ENCODE peak calls at places on chromosomes 5 and 9, in seven cellular contexts. I is small intestine, N is neural progenitor cell, T is keratinocyte, Z is AG04450, C is Panc1, U is aorta. H is an unnamed sample. For H3K27me3, the result is how much of the 10 kb centered on the place peaks cover.

GRCh38 chr5:168362097-168362885 is 70.8 kb downstream of the WWC1 start:
- DNase-seq in Z (no peak), I (peak), C (no peak), U (no peak), T (no peak), N (no peak), H (no peak)

GRCh38 chr5:137700282-137700680 is 35.6 kb downstream of the KLHL3 start:
- DNase-seq in C (no peak), Z (no peak), T (no peak), U (no peak), I (no peak), N (no peak), H (no peak)

GRCh38 chr9:10007356-10007755 is 605.4 kb downstream of the PTPRD start:
- DNase-seq in Z (no peak), C (no peak), T (no peak), U (no peak), N (no peak), I (no peak), H (no peak)

GRCh38 chr9:91047529-91047928 is 245.9 kb downstream of the SYK start:
- DNase-seq in U (no peak), C (no peak), N (no peak), Z (no peak), I (peak), T (no peak), H (no peak)

GRCh38 chr5:146564036-146564762 is 48.2 kb upstream of the GPR151 start:
- DNase-seq in Z (no peak), C (no peak), I (no peak), T (no peak), N (no peak), U (no peak), H (no peak)

GRCh38 chr9:110050925-110051355 is 157.0 kb downstream of the C9orf152 start:
- DNase-seq in I (no peak), N (no peak), Z (peak), C (peak), T (peak), U (no peak), H (no peak)

GRCh38 chr5:57298985-57299491 is 125.2 kb downstream of the GPBP1 start:
- DNase-seq in I (peak), T (peak), N (peak), Z (peak), U (no peak), C (peak), H (peak)

GRCh38 chr9:37485389-37486255 is at the start of gene POLR1E:
- DNase-seq in I (peak), U (peak), C (peak), Z (peak), T (peak), N (peak), H (peak)

GRCh38 chr9:108186996-108187395 is 668.8 kb downstream of the ACTL7B start:
- DNase-seq in C (no peak), I (no peak), N (no peak), T (no peak), U (peak), Z (peak), H (no peak)

GRCh38 chr5:66367814-66368541 is 223.9 kb downstream of the SREK1 start:
- DNase-seq in Z (no peak), T (no peak), I (no peak), C (no peak), U (no peak), N (no peak), H (no peak)

GRCh38 chr5:116632890-116633289 is 58.3 kb upstream of the SEMA6A start:
- DNase-seq in C (no peak), Z (no peak), I (no peak), U (no peak), T (no peak), N (no peak), H (no peak)

GRCh38 chr5:4570047-4571015 is 569.8 kb upstream of the ADAMTS16 start:
- DNase-seq in N (no peak), T (no peak), I (no peak), Z (no peak), U (no peak), C (no peak), H (no peak)

GRCh38 chr9:976258-976804 is at the start of gene DMRT3:
- DNase-seq in C (no peak), N (peak), Z (no peak), T (no peak), U (no peak), I (no peak), H (peak)

GRCh38 chr9:974993-975739 is 1.3 kb upstream of the DMRT3 start:
- DNase-seq in U (no peak), T (no peak), Z (no peak), C (no peak), N (peak), I (no peak), H (peak)

GRCh38 chr9:974064-974992 is 2.1 kb upstream of the DMRT3 start:
- DNase-seq in N (peak), T (no peak), U (no peak), Z (no peak), I (no peak), C (no peak), H (no peak)

GRCh38 chr9:976805-977360 is 428 bp downstream of the DMRT3 start:
- DNase-seq in I (no peak), Z (no peak), C (no peak), N (peak), T (no peak), U (no peak), H (peak)

DNA sequence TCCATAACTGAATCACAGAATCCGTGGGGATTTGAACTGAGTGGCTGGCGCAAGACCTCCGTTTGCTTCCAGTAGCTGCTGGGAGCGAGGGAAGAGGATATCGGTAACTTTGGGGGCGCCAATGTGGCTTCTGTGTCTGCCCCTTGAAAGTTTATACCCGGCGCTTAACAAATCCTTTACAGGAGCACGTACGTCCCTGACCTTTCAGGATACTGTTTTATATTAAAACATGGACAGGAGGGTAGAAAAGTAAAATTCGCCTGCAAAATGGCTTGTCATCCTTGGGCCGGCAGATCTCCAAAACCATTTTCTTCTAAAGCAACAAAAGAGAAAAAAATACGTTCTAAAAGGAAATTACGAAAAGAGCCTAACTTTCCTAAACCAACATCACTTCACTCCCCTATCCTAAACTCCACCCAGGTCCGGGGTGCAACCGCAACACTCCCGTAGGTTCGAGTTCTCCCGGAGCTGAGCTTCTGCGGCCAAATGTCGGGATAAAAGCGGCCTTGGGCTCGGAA is 656 bp upstream of the DMRT3 start:
- DNase-seq in U (no peak), Z (no peak), C (no peak), N (no peak), I (no peak), T (no peak), H (peak)
- H3K27me3 ChIP-seq in U (under half), Z (half or more), C (under half), N (half or more), I (half or more), T (half or more), H (half or more)

GRCh38 chr9:127395491-127396252 is 1.3 kb upstream of the SLC2A8 start:
- DNase-seq in U (no peak), C (no peak), N (no peak), Z (no peak), I (no peak), T (no peak), H (peak)
- H3K4me3 ChIP-seq in U (no peak), C (peak), N (peak), Z (no peak), I (no peak), T (no peak), H (peak)

GRCh38 chr9:21994526-21994995 is at the start of gene CDKN2B-AS1:
- DNase-seq in N (peak), I (peak), Z (no peak), T (no peak), C (no peak), U (peak), H (peak)

GRCh38 chr9:21996438-21996837 is 1.8 kb downstream of the CDKN2B-AS1 start:
- DNase-seq in C (no peak), U (no peak), I (no peak), Z (no peak), N (peak), T (no peak), H (peak)

GRCh38 chr9:21993893-21994525 is at the start of gene CDKN2A:
- DNase-seq in N (peak), T (no peak), C (no peak), I (peak), U (peak), Z (no peak), H (peak)

GRCh38 chr9:21995652-21996275 is 1.2 kb downstream of the CDKN2B-AS1 start:
- DNase-seq in I (peak), C (no peak), U (peak), T (no peak), N (peak), Z (no peak), H (peak)

GRCh38 chr9:21994996-21995651 is 533 bp downstream of the CDKN2B-AS1 start:
- DNase-seq in I (peak), N (peak), C (no peak), Z (no peak), T (no peak), U (peak), H (peak)
- H3K27me3 ChIP-seq in I (under half), N (half or more), C (under half), Z (under half), T (under half), U (under half), H (half or more)

DNA sequence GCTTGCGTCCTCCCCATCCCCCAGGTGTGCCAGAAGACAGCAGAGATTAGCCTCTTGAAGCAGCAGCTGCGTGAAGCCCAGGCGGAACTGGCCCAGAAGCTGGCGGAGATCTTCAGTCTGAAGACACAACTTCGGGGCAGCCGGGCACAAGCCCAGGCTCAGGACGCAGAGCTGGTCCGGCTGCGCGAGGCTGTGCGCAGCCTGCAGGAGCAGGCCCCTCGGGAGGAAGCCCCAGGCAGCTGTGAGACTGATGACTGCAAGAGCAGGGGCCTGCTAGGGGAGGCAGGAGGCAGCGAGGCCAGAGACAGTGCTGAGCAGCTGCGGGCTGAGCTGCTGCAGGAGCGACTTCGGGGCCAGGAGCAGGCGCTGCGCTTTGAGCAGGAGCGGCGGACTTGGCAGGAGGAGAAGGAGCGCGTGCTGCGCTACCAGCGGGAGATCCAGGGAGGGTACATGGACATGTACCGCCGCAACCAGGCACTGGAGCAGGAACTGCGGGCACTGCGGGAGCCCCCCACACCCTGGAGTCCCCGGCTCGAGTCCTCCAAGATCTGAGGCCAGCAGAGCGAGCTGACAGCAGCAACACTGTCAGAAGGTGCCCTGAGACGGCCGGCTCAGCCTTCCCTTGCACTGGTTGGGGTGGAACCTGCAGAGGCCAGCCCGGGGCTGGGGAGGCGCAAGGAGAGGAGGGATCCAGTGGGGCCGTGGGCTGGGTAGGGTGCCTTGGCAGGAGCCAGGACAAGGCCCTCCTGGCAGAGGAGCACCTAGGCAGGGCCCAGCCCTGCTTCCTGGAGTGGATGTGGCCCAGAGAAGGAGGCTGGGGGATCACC is 8.3 kb downstream of the N4BP3 start:
- DNase-seq in U (no peak), I (no peak), T (no peak), Z (no peak), N (no peak), C (no peak), H (peak)
- H3K4me3 ChIP-seq in U (no peak), I (no peak), T (no peak), Z (peak), N (no peak), C (no peak), H (no peak)

DNA sequence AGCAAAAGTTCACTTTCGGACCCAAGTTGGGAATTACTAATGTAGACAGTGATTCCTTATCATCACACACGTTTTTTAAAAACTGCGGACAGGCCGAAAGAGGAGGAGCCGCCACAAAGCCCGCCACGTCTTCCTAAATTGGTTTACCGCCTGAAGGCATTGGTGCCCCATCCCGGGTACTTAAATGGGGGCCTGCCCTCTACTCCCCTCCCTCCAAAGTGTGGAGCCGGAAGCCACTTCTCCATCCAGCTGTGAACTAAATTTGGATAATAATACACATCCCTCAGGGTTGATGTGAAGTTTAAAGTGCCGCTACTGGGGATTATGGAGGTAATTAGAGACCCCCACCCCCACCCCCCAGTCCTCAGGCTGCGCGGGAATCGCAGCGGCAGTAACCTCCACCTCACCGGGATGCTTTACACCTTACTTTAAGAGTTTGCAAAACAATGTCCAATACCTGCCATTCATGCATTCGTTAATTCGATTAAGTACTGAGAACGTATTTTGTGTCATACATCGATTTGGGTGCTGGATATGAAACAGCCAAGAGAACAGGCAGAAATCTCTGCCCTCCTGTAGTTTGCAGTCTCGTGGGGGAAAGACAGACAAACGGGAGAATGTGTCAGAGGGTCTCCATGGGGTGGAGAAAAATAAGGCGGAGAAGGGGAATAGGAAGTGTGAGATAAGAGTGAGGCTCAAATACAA is 959 bp upstream of the MACROH2A1 start:
- DNase-seq in N (peak), U (peak), Z (no peak), I (no peak), T (no peak), C (no peak), H (peak)
- H3K27me3 ChIP-seq in N (half or more), U (under half), Z (under half), I (under half), T (under half), C (under half), H (half or more)

GRCh38 chr5:159105318-159106053 is 5.8 kb upstream of the EBF1 start:
- DNase-seq in C (no peak), N (peak), T (no peak), U (no peak), I (no peak), Z (no peak), H (peak)

GRCh38 chr5:159107308-159107707 is 7.6 kb upstream of the EBF1 start:
- DNase-seq in C (no peak), T (no peak), U (no peak), N (no peak), Z (no peak), I (no peak), H (no peak)

GRCh38 chr5:159104759-159105317 is 5.1 kb upstream of the EBF1 start:
- DNase-seq in U (no peak), C (no peak), T (no peak), N (peak), Z (no peak), I (no peak), H (peak)

GRCh38 chr5:159106193-159106568 is 6.5 kb upstream of the EBF1 start:
- DNase-seq in Z (no peak), T (no peak), N (peak), U (no peak), C (no peak), I (no peak), H (peak)

GRCh38 chr5:159106569-159107282 is 7.0 kb upstream of the EBF1 start:
- DNase-seq in I (peak), N (peak), C (peak), U (peak), Z (no peak), T (no peak), H (peak)
- H3K4me3 ChIP-seq in I (no peak), N (peak), C (no peak), U (no peak), Z (peak), T (no peak), H (peak)

GRCh38 chr9:20031836-20032235 is 243.0 kb upstream of the SLC24A2 start:
- DNase-seq in U (no peak), Z (no peak), C (no peak), T (no peak), N (no peak), I (no peak), H (no peak)

GRCh38 chr9:20030221-20030620 is 241.4 kb upstream of the SLC24A2 start:
- DNase-seq in T (no peak), N (no peak), U (no peak), I (no peak), Z (no peak), C (no peak), H (no peak)

GRCh38 chr9:20028849-20029231 is 240.0 kb upstream of the SLC24A2 start:
- DNase-seq in C (no peak), T (no peak), Z (no peak), U (no peak), N (no peak), I (no peak), H (no peak)

GRCh38 chr9:20030671-20031070 is 241.8 kb upstream of the SLC24A2 start:
- DNase-seq in Z (no peak), C (no peak), I (no peak), N (no peak), T (no peak), U (no peak), H (no peak)

GRCh38 chr9:20032413-20033006 is 243.7 kb upstream of the SLC24A2 start:
- DNase-seq in N (no peak), T (no peak), I (no peak), U (no peak), C (no peak), Z (no peak), H (no peak)
- H3K27me3 ChIP-seq in N (under half), T (under half), I (under half), U (under half), C (under half), Z (under half), H (under half)

DNA sequence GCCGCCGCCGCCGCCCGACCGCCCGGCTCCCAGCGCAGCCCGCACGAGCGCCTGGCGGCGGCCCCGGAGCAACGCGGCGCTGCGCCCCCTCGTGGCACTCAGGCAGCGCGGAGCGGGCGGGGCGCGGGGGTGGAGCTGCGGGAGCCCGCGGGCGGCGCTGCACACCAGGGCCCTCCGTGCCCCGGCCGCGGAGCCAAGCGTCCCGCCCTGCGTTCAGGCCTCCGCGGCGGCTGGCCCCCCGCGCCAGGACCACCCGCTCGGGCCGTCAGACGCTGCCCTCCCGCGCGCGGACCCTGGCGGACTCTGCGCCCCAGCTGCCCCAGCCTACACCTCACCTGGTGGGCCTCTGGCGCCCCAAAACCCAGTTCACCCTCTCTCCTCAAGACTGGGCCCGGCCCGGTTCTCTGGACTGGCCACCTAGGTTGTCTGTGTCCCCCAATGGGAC is at the start of gene RASGEF1C:
- DNase-seq in N (peak), I (peak), T (no peak), U (no peak), C (no peak), Z (peak), H (peak)
- H3K4me3 ChIP-seq in N (peak), I (no peak), T (peak), U (peak), C (peak), Z (peak), H (peak)

H was measured in H7.